ENCODE peak calls at places on chromosomes 4 and X, in six cellular contexts. M is foreskin keratinocyte, X is NCI-H1092, T is HS-5, Q is RCC 7860, Z is EH. A is an unnamed sample.

GRCh38 chr4:110270492-110271197 is 72.2 kb upstream of the ELOVL6 start:
- DNase-seq in M (no peak), X (no peak), T (peak; percentile 69), Q (no peak), Z (peak; percentile 72), A (no peak)

GRCh38 chr4:118849867-118850812 is 14.2 kb upstream of the SEC24D start:
- DNase-seq in M (peak; percentile 32), X (no peak), T (no peak), Q (peak; percentile 12), Z (peak; percentile 37), A (no peak)

GRCh38 chr4:82652062-82652461 is 90.3 kb upstream of the TMEM150C start:
- DNase-seq in M (no peak), X (no peak), T (no peak), Q (no peak), Z (peak; percentile 68), A (no peak)

GRCh38 chr4:28686618-28687017 is 1826.0 kb downstream of the STIM2 start:
- DNase-seq in M (no peak), X (peak; percentile 9), T (peak; percentile 3), Q (peak; percentile 11), Z (peak; percentile 39), A (peak; percentile 6)

GRCh38 chr4:173821851-173822250 is 291.8 kb upstream of the HAND2 start:
- DNase-seq in M (no peak), X (no peak), T (no peak), Q (no peak), Z (peak; percentile 10), A (no peak)

GRCh38 chrX:133337250-133337649 is 78.0 kb downstream of the GPC4 start:
- DNase-seq in M (no peak), X (no peak), T (no peak), Q (no peak), Z (no peak), A (no peak)

GRCh38 chrX:33379839-33380238 is 168.5 kb upstream of the DMD start:
- DNase-seq in M (no peak), X (no peak), T (no peak), Q (no peak), Z (no peak), A (no peak)

GRCh38 chrX:63889001-63889400 is 104.0 kb upstream of the ARHGEF9 start:
- DNase-seq in M (peak; percentile 20), X (no peak), T (peak; percentile 10), Q (peak; percentile 4), Z (peak; percentile 87), A (no peak)

GRCh38 chr4:180790471-180790870 is 1452.7 kb upstream of the TENM3 start:
- DNase-seq in M (no peak), X (no peak), T (no peak), Q (no peak), Z (no peak), A (no peak)

A was measured in NCI-H524 treated with DMSO at 0.1 percent for 48 hours.